ENCODE peak calls at places on chromosomes 3 and 15, in eight cellular contexts. K, S, Y, Q, N, H, R and D are unnamed samples.

GRCh38 chr3:71817262-71817661 is 32.3 kb upstream of the PROK2 start:
- DNase-seq in Q (no peak), K (no peak), R (no peak), S (no peak), N (no peak), H (no peak), Y (no peak), D (no peak)

GRCh38 chr15:29099131-29099880 is 170.3 kb downstream of the NSMCE3 start:
- DNase-seq in N (no peak), R (no peak), K (no peak), H (no peak), S (no peak), Q (no peak), Y (no peak), D (no peak)

GRCh38 chr3:78050276-78051080 is 1010.6 kb downstream of the ROBO2 start:
- DNase-seq in R (no peak), K (no peak), Q (no peak), S (no peak), N (no peak), Y (no peak), H (no peak), D (peak; percentile 59)

GRCh38 chr15:71997691-71998090 is 120.3 kb downstream of the MYO9A start:
- DNase-seq in N (no peak), Y (no peak), H (no peak), K (no peak), R (no peak), Q (no peak), S (no peak), D (no peak)

GRCh38 chr3:140857993-140858392 is 83.6 kb upstream of the SLC25A36 start:
- DNase-seq in K (no peak), Y (no peak), S (no peak), R (no peak), N (no peak), H (no peak), Q (no peak), D (peak; percentile 86)

GRCh38 chr15:85100186-85100937 is 118.7 kb downstream of the PDE8A start:
- DNase-seq in Q (no peak), H (no peak), R (no peak), N (no peak), Y (no peak), K (no peak), S (no peak), D (no peak)

GRCh38 chr3:38609386-38610111 is 39.9 kb downstream of the SCN5A start:
- DNase-seq in S (peak; percentile 17), R (no peak), K (no peak), N (peak; percentile 61), H (no peak), Y (no peak), Q (no peak), D (no peak)

GRCh38 chr3:31946484-31947081 is 34.5 kb downstream of the OSBPL10 start:
- DNase-seq in N (no peak), R (no peak), H (no peak), Q (no peak), Y (peak; percentile 19), K (no peak), S (no peak), D (no peak)

GRCh38 chr3:182451871-182452270 is 341.4 kb upstream of the ATP11B start:
- DNase-seq in N (no peak), Y (no peak), K (no peak), H (no peak), R (no peak), Q (no peak), S (no peak), D (no peak)

GRCh38 chr3:64936570-64936969 is 248.8 kb upstream of the ADAMTS9 start:
- DNase-seq in R (no peak), Q (no peak), H (no peak), Y (no peak), N (no peak), K (no peak), S (no peak), D (peak; percentile 26)

GRCh38 chr3:172836390-172836997 is 86.0 kb downstream of the ECT2 start:
- DNase-seq in Q (peak; percentile 57), H (no peak), K (no peak), R (no peak), N (no peak), S (no peak), Y (peak; percentile 62), D (peak; percentile 32)

GRCh38 chr3:126998728-126999127 is 15.8 kb downstream of the PLXNA1 start:
- DNase-seq in K (no peak), N (no peak), S (no peak), Q (no peak), H (no peak), R (no peak), Y (no peak), D (no peak)

GRCh38 chr3:88061749-88062148 is 2.7 kb downstream of the ZNF654 start:
- DNase-seq in Q (no peak), H (no peak), N (no peak), K (no peak), R (no peak), Y (no peak), S (no peak), D (no peak)

GRCh38 chr3:176967525-176967924 is 229.8 kb downstream of the TBL1XR1 start:
- DNase-seq in Y (no peak), S (no peak), Q (no peak), N (no peak), H (no peak), R (no peak), K (no peak), D (no peak)

GRCh38 chr3:134427400-134428111 is 53.3 kb upstream of the AMOTL2 start:
- DNase-seq in R (no peak), H (peak; percentile 77), Y (no peak), S (no peak), K (peak; percentile 12), N (peak; percentile 71), Q (no peak), D (peak; percentile 97)
- TF ChIP-seq CTCF in R (no peak), H (no peak), Y (no peak), S (no peak), K (no peak), N (no peak), Q (no peak), D (peak; percentile 50)

GRCh38 chr3:161471211-161471610 is 25.4 kb upstream of the OTOL1 start:
- DNase-seq in R (no peak), S (no peak), N (no peak), H (no peak), Q (no peak), Y (no peak), K (no peak), D (no peak)

GRCh38 chr3:161474139-161474538 is 22.5 kb upstream of the OTOL1 start:
- DNase-seq in K (no peak), H (no peak), Y (no peak), Q (no peak), R (no peak), N (no peak), S (no peak), D (no peak)

GRCh38 chr3:161474691-161475090 is 21.9 kb upstream of the OTOL1 start:
- DNase-seq in Q (no peak), K (no peak), R (no peak), H (no peak), N (no peak), S (no peak), Y (no peak), D (no peak)

GRCh38 chr3:161475905-161476304 is 20.7 kb upstream of the OTOL1 start:
- DNase-seq in Y (no peak), S (no peak), Q (peak; percentile 16), H (no peak), N (no peak), K (no peak), R (no peak), D (peak; percentile 70)
- H3K27ac ChIP-seq in Y (no peak overlapping the region), S (no peak overlapping the region), Q (no peak overlapping the region), H (no peak overlapping the region), N (no peak overlapping the region), K (no peak overlapping the region), R (no peak overlapping the region), D (no peak overlapping the region)

DNA sequence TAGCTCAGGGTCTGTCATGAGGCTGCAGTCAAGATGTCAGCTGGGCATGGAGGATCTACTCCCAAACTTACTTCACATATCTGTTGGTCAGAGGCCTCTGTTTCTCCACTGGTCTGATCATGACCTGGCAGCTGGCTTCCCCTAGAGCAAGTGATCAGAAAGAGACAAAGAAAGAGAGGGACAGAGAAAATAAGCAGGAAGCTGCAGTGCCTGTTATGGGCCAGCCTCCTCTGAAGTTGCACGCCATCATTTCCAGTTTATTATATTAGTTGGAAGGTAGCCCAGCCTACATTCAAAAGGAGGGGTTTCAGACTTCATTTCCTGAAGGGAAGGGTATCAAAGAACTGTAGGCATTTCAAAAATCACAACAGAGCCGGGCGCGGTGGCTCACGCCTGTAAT is 5.0 kb upstream of the RPP25 start:
- DNase-seq in N (no peak), K (no peak), R (no peak), Q (no peak), S (no peak), Y (no peak), H (no peak), D (no peak)
- H3K4me1 ChIP-seq in N (peaks cover 28% of the 10 kb centered on the region), K (no peaks in the 10 kb centered on the region), R (peaks cover 43% of the 10 kb centered on the region), Q (peaks cover 4% of the 10 kb centered on the region), S (peaks cover 1% of the 10 kb centered on the region), Y (peaks cover 15% of the 10 kb centered on the region), H (peaks cover 11% of the 10 kb centered on the region), D (no peaks in the 10 kb centered on the region)

GRCh38 chr15:89774492-89774891 is 1.6 kb upstream of the MESP2 start:
- DNase-seq in K (no peak), H (no peak), R (no peak), N (no peak), Q (no peak), S (no peak), Y (no peak), D (peak; percentile 97)

GRCh38 chr15:89777821-89778380 is 1.8 kb downstream of the MESP2 start:
- DNase-seq in N (no peak), K (no peak), Y (no peak), S (no peak), Q (no peak), R (no peak), H (no peak), D (no peak)

GRCh38 chr15:89775815-89776214 is 317 bp upstream of the MESP2 start:
- DNase-seq in N (no peak), K (no peak), S (no peak), H (no peak), Y (no peak), Q (no peak), R (no peak), D (no peak)

GRCh38 chr15:89777073-89777820 is 1.1 kb downstream of the MESP2 start:
- DNase-seq in N (no peak), R (no peak), Q (no peak), K (peak; percentile 17), Y (no peak), S (no peak), H (no peak), D (no peak)

DNA sequence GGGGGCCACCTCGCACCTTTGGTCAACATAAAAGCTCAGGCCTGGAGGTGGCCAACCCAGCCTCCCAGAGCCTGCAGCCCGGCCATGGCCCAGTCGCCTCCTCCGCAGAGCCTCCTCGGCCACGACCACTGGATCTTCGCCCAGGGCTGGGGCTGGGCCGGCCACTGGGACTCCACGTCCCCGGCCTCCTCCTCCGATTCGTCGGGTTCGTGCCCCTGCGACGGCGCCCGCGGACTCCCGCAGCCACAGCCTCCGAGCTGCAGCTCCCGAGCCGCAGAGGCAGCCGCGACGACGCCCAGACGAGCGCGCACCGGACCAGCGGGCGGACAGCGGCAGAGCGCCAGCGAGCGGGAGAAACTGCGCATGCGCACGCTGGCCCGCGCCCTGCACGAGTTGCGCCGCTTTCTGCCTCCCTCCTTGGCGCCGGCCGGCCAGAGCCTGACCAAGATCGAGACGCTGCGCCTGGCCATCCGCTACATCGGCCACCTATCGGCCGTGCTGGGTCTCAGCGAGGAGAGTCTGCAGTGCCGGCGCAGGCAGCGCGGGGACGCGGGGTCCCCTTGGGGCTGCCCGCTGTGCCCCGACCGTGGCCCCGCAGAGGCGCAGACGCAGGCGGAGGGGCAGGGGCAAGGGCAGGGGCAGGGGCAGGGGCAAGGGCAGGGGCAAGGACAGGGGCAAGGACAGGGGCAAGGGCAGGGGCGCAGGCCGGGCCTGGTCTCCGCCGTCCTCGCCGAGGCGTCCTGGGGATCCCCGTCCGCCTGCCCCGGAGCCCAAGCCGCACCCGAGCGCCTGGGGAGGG is at the start of gene MESP2:
- DNase-seq in K (peak; percentile 80), Q (peak; percentile 91), R (peak; percentile 86), N (peak; percentile 92), Y (peak; percentile 84), H (peak; percentile 87), S (peak; percentile 92), D (no peak)
- TF ChIP-seq CTCF in K (no peak), Q (peak; percentile 40), R (peak; percentile 72), N (peak; percentile 44), Y (peak; percentile 27), H (peak; percentile 43), S (no peak), D (peak; percentile 32)